ENCODE peak calls at places on chromosomes 12 and 14, in ten cellular contexts. One of them, this sample, is unnamed.

GRCh38 chr12:122665349-122665748 is 37.8 kb downstream of the HCAR2 start:
- DNase-seq in suprapubic skin: no peak
- DNase-seq in esophagus muscularis mucosa: no peak
- DNase-seq in K562: no peak
- DNase-seq in GM12891: no peak
- DNase-seq in H1: no peak
- DNase-seq in SK-N-SH: no peak
- DNase-seq in breast epithelium: no peak
- DNase-seq in SK-N-MC: no peak
- DNase-seq in transverse colon: no peak
- DNase-seq in this sample: no peak

GRCh38 chr14:61152851-61153364 is 128.2 kb downstream of the TMEM30B start:
- DNase-seq in H1: no peak
- DNase-seq in SK-N-SH: no peak
- DNase-seq in SK-N-MC: no peak
- DNase-seq in transverse colon: no peak
- DNase-seq in K562: no peak
- DNase-seq in suprapubic skin: no peak
- DNase-seq in breast epithelium: no peak
- DNase-seq in esophagus muscularis mucosa: peak; percentile 55
- DNase-seq in GM12891: no peak
- DNase-seq in this sample: no peak

GRCh38 chr12:6056406-6057211 is 67.9 kb downstream of the VWF start:
- DNase-seq in SK-N-MC: no peak
- DNase-seq in esophagus muscularis mucosa: no peak
- DNase-seq in transverse colon: no peak
- DNase-seq in H1: peak; percentile 63
- DNase-seq in K562: peak; percentile 6
- DNase-seq in GM12891: no peak
- DNase-seq in suprapubic skin: no peak
- DNase-seq in SK-N-SH: peak; percentile 74
- DNase-seq in breast epithelium: no peak
- DNase-seq in this sample: no peak

GRCh38 chr14:54223978-54224377 is 172.8 kb upstream of the CDKN3 start:
- DNase-seq in GM12891: no peak
- DNase-seq in esophagus muscularis mucosa: no peak
- DNase-seq in breast epithelium: no peak
- DNase-seq in transverse colon: no peak
- DNase-seq in SK-N-SH: no peak
- DNase-seq in H1: no peak
- DNase-seq in suprapubic skin: no peak
- DNase-seq in K562: no peak
- DNase-seq in SK-N-MC: no peak
- DNase-seq in this sample: no peak

GRCh38 chr14:89621791-89622638 is 205.0 kb upstream of the FOXN3 start:
- DNase-seq in esophagus muscularis mucosa: no peak
- DNase-seq in H1: no peak
- DNase-seq in suprapubic skin: no peak
- DNase-seq in GM12891: no peak
- DNase-seq in SK-N-SH: no peak
- DNase-seq in transverse colon: no peak
- DNase-seq in K562: no peak
- DNase-seq in breast epithelium: no peak
- DNase-seq in SK-N-MC: no peak
- DNase-seq in this sample: no peak

GRCh38 chr14:58805057-58805456 is 167.3 kb downstream of the DACT1 start:
- DNase-seq in suprapubic skin: no peak
- DNase-seq in H1: no peak
- DNase-seq in K562: no peak
- DNase-seq in esophagus muscularis mucosa: peak; percentile 66
- DNase-seq in GM12891: no peak
- DNase-seq in breast epithelium: no peak
- DNase-seq in SK-N-SH: peak; percentile 33
- DNase-seq in transverse colon: no peak
- DNase-seq in SK-N-MC: no peak
- DNase-seq in this sample: no peak

GRCh38 chr12:59570134-59570533 is 25.7 kb upstream of the SLC16A7 start:
- DNase-seq in SK-N-MC: no peak
- DNase-seq in SK-N-SH: no peak
- DNase-seq in esophagus muscularis mucosa: no peak
- DNase-seq in GM12891: no peak
- DNase-seq in H1: no peak
- DNase-seq in suprapubic skin: no peak
- DNase-seq in breast epithelium: no peak
- DNase-seq in K562: no peak
- DNase-seq in transverse colon: no peak
- DNase-seq in this sample: no peak

GRCh38 chr14:71474291-71474690 is 457.9 kb upstream of the RGS6 start:
- DNase-seq in breast epithelium: no peak
- DNase-seq in H1: no peak
- DNase-seq in suprapubic skin: no peak
- DNase-seq in esophagus muscularis mucosa: no peak
- DNase-seq in SK-N-MC: no peak
- DNase-seq in GM12891: no peak
- DNase-seq in SK-N-SH: peak; percentile 16
- DNase-seq in transverse colon: no peak
- DNase-seq in K562: no peak
- DNase-seq in this sample: no peak

GRCh38 chr14:90846511-90846910 is 30.3 kb upstream of the TTC7B start:
- DNase-seq in esophagus muscularis mucosa: no peak
- DNase-seq in H1: no peak
- DNase-seq in breast epithelium: no peak
- DNase-seq in K562: no peak
- DNase-seq in GM12891: no peak
- DNase-seq in transverse colon: no peak
- DNase-seq in SK-N-SH: no peak
- DNase-seq in suprapubic skin: no peak
- DNase-seq in SK-N-MC: no peak
- DNase-seq in this sample: no peak

GRCh38 chr12:108773798-108774788 is 42.8 kb upstream of the CORO1C start:
- DNase-seq in breast epithelium: peak; percentile 70
- DNase-seq in SK-N-SH: peak; percentile 83
- DNase-seq in esophagus muscularis mucosa: peak; percentile 97
- DNase-seq in transverse colon: peak; percentile 78
- DNase-seq in H1: peak; percentile 45
- DNase-seq in suprapubic skin: peak; percentile 88
- DNase-seq in K562: no peak
- DNase-seq in GM12891: no peak
- DNase-seq in SK-N-MC: no peak
- DNase-seq in this sample: peak; percentile 39

GRCh38 chr14:67569651-67570290 is 30.3 kb downstream of the PIGH start:
- DNase-seq in GM12891: no peak
- DNase-seq in suprapubic skin: no peak
- DNase-seq in SK-N-SH: no peak
- DNase-seq in SK-N-MC: no peak
- DNase-seq in breast epithelium: no peak
- DNase-seq in transverse colon: no peak
- DNase-seq in esophagus muscularis mucosa: no peak
- DNase-seq in K562: no peak
- DNase-seq in H1: no peak
- DNase-seq in this sample: no peak

GRCh38 chr12:31234955-31235867 is 90.7 kb downstream of the SINHCAF start:
- DNase-seq in SK-N-SH: peak; percentile 68
- DNase-seq in esophagus muscularis mucosa: peak; percentile 79
- DNase-seq in H1: peak; percentile 66
- DNase-seq in SK-N-MC: no peak
- DNase-seq in GM12891: no peak
- DNase-seq in transverse colon: peak; percentile 21
- DNase-seq in breast epithelium: no peak
- DNase-seq in K562: peak; percentile 25
- DNase-seq in suprapubic skin: no peak
- DNase-seq in this sample: peak; percentile 56

GRCh38 chr12:124422570-124423523 is 128.0 kb downstream of the RFLNA start:
- DNase-seq in suprapubic skin: peak; percentile 95
- DNase-seq in GM12891: no peak
- DNase-seq in breast epithelium: peak; percentile 90
- DNase-seq in esophagus muscularis mucosa: peak; percentile 98
- DNase-seq in K562: peak; percentile 90
- DNase-seq in SK-N-MC: no peak
- DNase-seq in SK-N-SH: peak; percentile 97
- DNase-seq in H1: no peak
- DNase-seq in transverse colon: peak; percentile 92
- DNase-seq in this sample: peak; percentile 92

GRCh38 chr12:795305-795704 is 42.9 kb downstream of the WNK1 start:
- DNase-seq in esophagus muscularis mucosa: no peak
- DNase-seq in suprapubic skin: no peak
- DNase-seq in H1: no peak
- DNase-seq in transverse colon: no peak
- DNase-seq in K562: no peak
- DNase-seq in GM12891: no peak
- DNase-seq in SK-N-MC: no peak
- DNase-seq in breast epithelium: no peak
- DNase-seq in SK-N-SH: no peak
- DNase-seq in this sample: no peak

GRCh38 chr12:11684393-11684792 is 34.9 kb downstream of the ETV6 start:
- DNase-seq in SK-N-SH: no peak
- DNase-seq in SK-N-MC: no peak
- DNase-seq in transverse colon: no peak
- DNase-seq in esophagus muscularis mucosa: no peak
- DNase-seq in K562: no peak
- DNase-seq in GM12891: no peak
- DNase-seq in breast epithelium: no peak
- DNase-seq in H1: no peak
- DNase-seq in suprapubic skin: no peak
- DNase-seq in this sample: no peak

GRCh38 chr12:47870175-47870781 is 34.5 kb downstream of the VDR start:
- DNase-seq in transverse colon: peak; percentile 62
- DNase-seq in breast epithelium: no peak
- DNase-seq in K562: peak; percentile 50
- DNase-seq in suprapubic skin: no peak
- DNase-seq in H1: peak; percentile 56
- DNase-seq in esophagus muscularis mucosa: no peak
- DNase-seq in SK-N-MC: no peak
- DNase-seq in GM12891: no peak
- DNase-seq in SK-N-SH: peak; percentile 62
- DNase-seq in this sample: peak; percentile 46

GRCh38 chr12:109310247-109311125 is 1.4 kb upstream of the FOXN4 start:
- DNase-seq in breast epithelium: no peak
- DNase-seq in SK-N-MC: no peak
- DNase-seq in H1: peak; percentile 58
- DNase-seq in transverse colon: no peak
- DNase-seq in GM12891: no peak
- DNase-seq in esophagus muscularis mucosa: no peak
- DNase-seq in SK-N-SH: peak; percentile 60
- DNase-seq in K562: peak; percentile 61
- DNase-seq in suprapubic skin: no peak
- DNase-seq in this sample: no peak

GRCh38 chr12:92034083-92034482 is 111.6 kb downstream of the BTG1 start:
- DNase-seq in GM12891: no peak
- DNase-seq in suprapubic skin: no peak
- DNase-seq in transverse colon: peak; percentile 14
- DNase-seq in esophagus muscularis mucosa: no peak
- DNase-seq in K562: no peak
- DNase-seq in SK-N-MC: no peak
- DNase-seq in breast epithelium: no peak
- DNase-seq in H1: no peak
- DNase-seq in SK-N-SH: no peak
- DNase-seq in this sample: no peak

GRCh38 chr12:92035477-92035876 is 110.2 kb downstream of the BTG1 start:
- DNase-seq in esophagus muscularis mucosa: no peak
- DNase-seq in breast epithelium: no peak
- DNase-seq in GM12891: no peak
- DNase-seq in transverse colon: no peak
- DNase-seq in H1: no peak
- DNase-seq in SK-N-MC: no peak
- DNase-seq in K562: no peak
- DNase-seq in SK-N-SH: no peak
- DNase-seq in suprapubic skin: no peak
- DNase-seq in this sample: no peak

GRCh38 chr12:92036061-92036620 is 109.5 kb downstream of the BTG1 start:
- DNase-seq in H1: no peak
- DNase-seq in transverse colon: no peak
- DNase-seq in breast epithelium: no peak
- DNase-seq in esophagus muscularis mucosa: no peak
- DNase-seq in SK-N-SH: no peak
- DNase-seq in suprapubic skin: no peak
- DNase-seq in GM12891: no peak
- DNase-seq in K562: no peak
- DNase-seq in SK-N-MC: no peak
- DNase-seq in this sample: no peak

GRCh38 chr12:92032965-92033364 is 112.7 kb downstream of the BTG1 start:
- DNase-seq in SK-N-SH: no peak
- DNase-seq in K562: no peak
- DNase-seq in SK-N-MC: no peak
- DNase-seq in H1: no peak
- DNase-seq in suprapubic skin: no peak
- DNase-seq in esophagus muscularis mucosa: no peak
- DNase-seq in GM12891: no peak
- DNase-seq in transverse colon: no peak
- DNase-seq in breast epithelium: no peak
- DNase-seq in this sample: no peak

GRCh38 chr12:92034858-92035401 is 110.7 kb downstream of the BTG1 start:
- DNase-seq in SK-N-MC: no peak
- DNase-seq in K562: peak; percentile 16
- DNase-seq in H1: no peak
- DNase-seq in GM12891: no peak
- DNase-seq in suprapubic skin: no peak
- DNase-seq in SK-N-SH: peak; percentile 40
- DNase-seq in esophagus muscularis mucosa: peak; percentile 93
- DNase-seq in breast epithelium: no peak
- DNase-seq in transverse colon: peak; percentile 73
- DNase-seq in this sample: peak; percentile 59
- TF ChIP-seq POLR2AphosphoS5 in SK-N-MC: no peak
- TF ChIP-seq POLR2AphosphoS5 in K562: no peak
- TF ChIP-seq POLR2AphosphoS5 in H1: no peak
- TF ChIP-seq POLR2AphosphoS5 in GM12891: no peak
- TF ChIP-seq POLR2AphosphoS5 in suprapubic skin: peak; percentile 63
- TF ChIP-seq POLR2AphosphoS5 in SK-N-SH: no peak
- TF ChIP-seq POLR2AphosphoS5 in esophagus muscularis mucosa: peak; percentile 71
- TF ChIP-seq POLR2AphosphoS5 in breast epithelium: peak; percentile 27
- TF ChIP-seq POLR2AphosphoS5 in transverse colon: peak; percentile 69
- TF ChIP-seq POLR2AphosphoS5 in this sample: peak; percentile 85

GRCh38 chr12:130933269-130933995 is 20.3 kb upstream of the ADGRD1 start:
- DNase-seq in K562: no peak
- DNase-seq in breast epithelium: no peak
- DNase-seq in SK-N-MC: no peak
- DNase-seq in transverse colon: no peak
- DNase-seq in suprapubic skin: no peak
- DNase-seq in esophagus muscularis mucosa: peak; percentile 84
- DNase-seq in GM12891: no peak
- DNase-seq in H1: no peak
- DNase-seq in SK-N-SH: no peak
- DNase-seq in this sample: no peak
- TF ChIP-seq POLR2AphosphoS5 in K562: no peak
- TF ChIP-seq POLR2AphosphoS5 in breast epithelium: no peak
- TF ChIP-seq POLR2AphosphoS5 in SK-N-MC: no peak
- TF ChIP-seq POLR2AphosphoS5 in transverse colon: no peak
- TF ChIP-seq POLR2AphosphoS5 in suprapubic skin: no peak
- TF ChIP-seq POLR2AphosphoS5 in esophagus muscularis mucosa: no peak
- TF ChIP-seq POLR2AphosphoS5 in GM12891: no peak
- TF ChIP-seq POLR2AphosphoS5 in H1: no peak
- TF ChIP-seq POLR2AphosphoS5 in SK-N-SH: no peak
- TF ChIP-seq POLR2AphosphoS5 in this sample: no peak

GRCh38 chr14:96576359-96576758 is 74.2 kb downstream of the PAPOLA start:
- DNase-seq in SK-N-MC: no peak
- DNase-seq in breast epithelium: no peak
- DNase-seq in esophagus muscularis mucosa: no peak
- DNase-seq in SK-N-SH: no peak
- DNase-seq in suprapubic skin: no peak
- DNase-seq in GM12891: no peak
- DNase-seq in K562: no peak
- DNase-seq in transverse colon: no peak
- DNase-seq in H1: no peak
- DNase-seq in this sample: no peak
- TF ChIP-seq POLR2AphosphoS5 in SK-N-MC: no peak
- TF ChIP-seq POLR2AphosphoS5 in breast epithelium: no peak
- TF ChIP-seq POLR2AphosphoS5 in esophagus muscularis mucosa: no peak
- TF ChIP-seq POLR2AphosphoS5 in SK-N-SH: no peak
- TF ChIP-seq POLR2AphosphoS5 in suprapubic skin: no peak
- TF ChIP-seq POLR2AphosphoS5 in GM12891: no peak
- TF ChIP-seq POLR2AphosphoS5 in K562: no peak
- TF ChIP-seq POLR2AphosphoS5 in transverse colon: no peak
- TF ChIP-seq POLR2AphosphoS5 in H1: no peak
- TF ChIP-seq POLR2AphosphoS5 in this sample: no peak

GRCh38 chr12:52444647-52445595 is 7.0 kb downstream of the KRT6B start:
- DNase-seq in GM12891: no peak
- DNase-seq in SK-N-SH: no peak
- DNase-seq in K562: no peak
- DNase-seq in suprapubic skin: peak; percentile 62
- DNase-seq in H1: no peak
- DNase-seq in SK-N-MC: no peak
- DNase-seq in transverse colon: no peak
- DNase-seq in breast epithelium: no peak
- DNase-seq in esophagus muscularis mucosa: peak; percentile 75
- DNase-seq in this sample: no peak
- TF ChIP-seq POLR2AphosphoS5 in GM12891: no peak
- TF ChIP-seq POLR2AphosphoS5 in SK-N-SH: no peak
- TF ChIP-seq POLR2AphosphoS5 in K562: no peak
- TF ChIP-seq POLR2AphosphoS5 in suprapubic skin: no peak
- TF ChIP-seq POLR2AphosphoS5 in H1: no peak
- TF ChIP-seq POLR2AphosphoS5 in SK-N-MC: no peak
- TF ChIP-seq POLR2AphosphoS5 in transverse colon: no peak
- TF ChIP-seq POLR2AphosphoS5 in breast epithelium: no peak
- TF ChIP-seq POLR2AphosphoS5 in esophagus muscularis mucosa: no peak
- TF ChIP-seq POLR2AphosphoS5 in this sample: no peak